ENCODE peak calls at places on chromosomes 1 and 21, in ten cellular contexts. L is foreskin fibroblast, T is lower lobe of right lung, D is Calu3, C is tibial nerve, Q is psoas muscle, E is H9, Z is fibroblast of mammary gland, W is coronary artery, Y is body of pancreas. G is an unnamed sample.

GRCh38 chr1:226739696-226740065 is 599 bp upstream of the ITPKB start:
- DNase-seq in Y (no peak), T (no peak), D (no peak), C (no peak), L (no peak), E (no peak), W (no peak), Q (no peak), Z (no peak), G (no peak)

GRCh38 chr21:46217511-46218196 is 10.9 kb downstream of the LSS start:
- DNase-seq in D (no peak), Z (no peak), Y (no peak), C (no peak), W (peak; percentile 58), T (no peak), L (no peak), E (no peak), Q (no peak), G (peak; percentile 12)

GRCh38 chr1:23625459-23625858 is 66.1 kb upstream of the RPL11 start:
- DNase-seq in D (no peak), T (no peak), W (no peak), Y (no peak), L (no peak), C (no peak), E (no peak), Q (no peak), Z (no peak), G (peak; percentile 63)

GRCh38 chr21:38057626-38058025 is 141.4 kb upstream of the KCNJ6 start:
- DNase-seq in Q (no peak), L (no peak), C (no peak), Y (no peak), E (no peak), W (no peak), D (no peak), Z (no peak), T (no peak), G (no peak)

GRCh38 chr1:242225770-242226573 is 227.1 kb upstream of the MAP1LC3C start:
- DNase-seq in C (no peak), Q (no peak), Y (no peak), L (no peak), Z (peak; percentile 74), W (no peak), T (no peak), E (no peak), D (no peak), G (no peak)

GRCh38 chr1:156725683-156726280 is 2.5 kb upstream of the METTL25B start:
- DNase-seq in Y (peak; percentile 94), T (peak; percentile 92), C (peak; percentile 77), W (peak; percentile 88), Q (peak; percentile 88), L (peak; percentile 86), D (peak; percentile 94), E (peak; percentile 90), Z (peak; percentile 93), G (peak; percentile 85)

GRCh38 chr1:67614511-67614934 is 70.5 kb upstream of the GADD45A start:
- DNase-seq in L (peak; percentile 54), E (no peak), T (no peak), W (no peak), Y (no peak), C (no peak), D (no peak), Z (peak; percentile 72), Q (no peak), G (no peak)

GRCh38 chr1:50139339-50139738 is 30.6 kb downstream of the ELAVL4 start:
- DNase-seq in Q (no peak), D (no peak), L (no peak), Z (no peak), W (no peak), Y (no peak), E (no peak), T (no peak), C (no peak), G (no peak)

GRCh38 chr1:230140221-230141001 is 73.4 kb downstream of the GALNT2 start:
- DNase-seq in W (no peak), E (no peak), C (no peak), Q (peak; percentile 37), Z (peak; percentile 68), L (no peak), T (no peak), Y (no peak), D (no peak), G (no peak)

GRCh38 chr1:170470121-170470520 is 61.8 kb upstream of the GORAB start:
- DNase-seq in Q (no peak), D (no peak), E (no peak), L (no peak), T (no peak), C (no peak), Y (no peak), W (no peak), Z (no peak), G (no peak)

GRCh38 chr1:14659913-14660312 is 61.4 kb downstream of the KAZN start:
- DNase-seq in Z (no peak), Q (no peak), D (no peak), T (no peak), W (no peak), Y (no peak), E (no peak), C (no peak), L (no peak), G (no peak)

GRCh38 chr1:74811421-74812179 is 78.6 kb downstream of the TYW3 start:
- DNase-seq in T (no peak), C (no peak), W (no peak), Y (no peak), L (no peak), Q (no peak), E (no peak), D (no peak), Z (no peak), G (peak; percentile 0)

GRCh38 chr1:115062542-115063004 is 26.7 kb downstream of the TSPAN2 start:
- DNase-seq in Y (peak; percentile 44), E (no peak), C (no peak), Q (peak; percentile 37), D (peak; percentile 83), Z (no peak), L (no peak), T (peak; percentile 70), W (no peak), G (no peak)

GRCh38 chr1:203990118-203990517 is 82.8 kb upstream of the SOX13 start:
- DNase-seq in E (no peak), T (no peak), L (no peak), Q (no peak), Y (no peak), Z (no peak), D (no peak), C (no peak), W (no peak), G (no peak)

GRCh38 chr1:84759756-84760155 is 69.5 kb upstream of the SSX2IP start:
- DNase-seq in T (no peak), Q (no peak), E (no peak), Z (no peak), D (no peak), C (no peak), W (no peak), L (no peak), Y (no peak), G (no peak)

GRCh38 chr1:84755216-84755615 is 65.0 kb upstream of the SSX2IP start:
- DNase-seq in Y (no peak), Q (no peak), W (no peak), E (no peak), C (no peak), D (no peak), Z (no peak), T (no peak), L (no peak), G (no peak)

GRCh38 chr1:84756455-84757082 is 66.3 kb upstream of the SSX2IP start:
- DNase-seq in Q (no peak), W (no peak), T (no peak), L (no peak), C (no peak), Y (no peak), E (no peak), D (no peak), Z (no peak), G (no peak)

GRCh38 chr1:84758968-84759491 is 68.8 kb upstream of the SSX2IP start:
- DNase-seq in D (no peak), Y (peak; percentile 24), L (no peak), Z (no peak), T (no peak), Q (no peak), E (no peak), C (no peak), W (no peak), G (no peak)

GRCh38 chr1:84757301-84757700 is 67.0 kb upstream of the SSX2IP start:
- DNase-seq in Y (no peak), W (no peak), Z (no peak), L (no peak), E (no peak), D (no peak), T (no peak), C (no peak), Q (no peak), G (no peak)
- TF ChIP-seq CTCF in Y (no peak), W (no peak), Z (peak; percentile 11), L (no peak), E (peak; percentile 47), D (peak; percentile 31), T (no peak), C (no peak), Q (no peak), G (no peak)

DNA sequence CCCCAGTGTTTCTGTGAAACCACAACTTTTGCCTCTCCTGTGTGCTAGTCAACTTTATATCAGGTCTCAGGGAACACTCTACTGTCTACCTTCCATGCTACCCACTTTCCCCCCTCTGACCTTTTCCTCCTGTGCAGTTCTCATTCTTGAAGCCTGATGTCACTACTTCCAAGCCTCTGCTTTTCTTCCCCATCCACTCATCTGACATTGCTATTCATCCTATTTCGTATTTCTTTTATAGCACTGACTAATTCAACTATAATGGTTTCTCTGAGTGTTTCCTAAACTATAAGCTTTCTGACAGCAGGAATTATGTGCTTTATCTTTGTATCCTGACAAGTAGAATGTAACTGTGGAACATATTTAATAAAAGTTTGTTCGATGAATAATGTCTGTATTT is 18.2 kb upstream of the DPH5 start:
- DNase-seq in T (no peak), D (no peak), Z (peak; percentile 51), Y (no peak), Q (no peak), E (no peak), W (no peak), C (no peak), L (peak; percentile 30), G (no peak)
- TF ChIP-seq CTCF in T (no peak), D (no peak), Z (no peak), Y (no peak), Q (no peak), E (no peak), W (no peak), C (no peak), L (peak; percentile 12), G (no peak)

GRCh38 chr21:30962013-30962412 is 76.3 kb downstream of the KRTAP19-8 start:
- DNase-seq in D (no peak), E (peak; percentile 29), T (no peak), W (no peak), L (no peak), C (no peak), Z (no peak), Q (no peak), Y (no peak), G (no peak)
- TF ChIP-seq CTCF in D (no peak), E (peak; percentile 60), T (no peak), W (no peak), L (no peak), C (no peak), Z (no peak), Q (no peak), Y (no peak), G (no peak)

DNA sequence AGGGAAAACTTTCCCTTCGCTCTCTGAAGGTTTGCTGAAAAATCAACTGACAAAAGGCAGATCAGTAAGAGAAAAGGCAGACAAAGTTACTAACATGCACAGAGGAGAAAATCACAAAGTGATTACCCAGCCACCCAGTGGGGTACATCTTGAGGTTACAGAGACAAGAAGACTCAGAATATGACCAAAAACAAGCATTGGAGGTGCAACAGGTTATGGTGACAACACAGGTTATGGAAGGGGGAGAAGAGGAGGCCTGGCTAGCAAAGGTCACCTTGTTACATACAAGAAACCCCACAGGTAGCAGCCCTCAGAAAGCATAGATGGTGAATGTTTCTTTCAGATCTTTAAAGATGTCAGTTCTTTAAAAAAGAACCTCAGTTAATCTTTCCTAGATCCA is 207.8 kb upstream of the RAB4A start:
- DNase-seq in W (no peak), C (no peak), Y (no peak), D (no peak), E (no peak), Q (no peak), L (no peak), T (no peak), Z (no peak), G (no peak)
- TF ChIP-seq CTCF in W (no peak), C (no peak), Y (no peak), D (no peak), E (no peak), Q (no peak), L (no peak), T (no peak), Z (no peak), G (no peak)